ENCODE peak calls at places on chromosomes 1 and 21, in six cellular contexts. One of them, this sample, is unnamed.

GRCh38 chr1:229378586-229379442 is 36.0 kb upstream of the CCSAP start:
- DNase-seq in tibial nerve: no peak
- DNase-seq in thyroid gland: no peak
- DNase-seq in fibroblast of lung: peak
- DNase-seq in psoas muscle: no peak
- DNase-seq in CD8-positive, alpha-beta T cell: no peak
- DNase-seq in this sample: no peak

GRCh38 chr1:151251656-151252470 is 2.7 kb upstream of the PSMD4 start:
- DNase-seq in tibial nerve: peak
- DNase-seq in thyroid gland: peak
- DNase-seq in fibroblast of lung: peak
- DNase-seq in psoas muscle: peak
- DNase-seq in CD8-positive, alpha-beta T cell: peak
- DNase-seq in this sample: peak

GRCh38 chr1:56409112-56409691 is 170.2 kb downstream of the PLPP3 start:
- DNase-seq in tibial nerve: no peak
- DNase-seq in thyroid gland: no peak
- DNase-seq in fibroblast of lung: no peak
- DNase-seq in psoas muscle: peak
- DNase-seq in CD8-positive, alpha-beta T cell: no peak
- DNase-seq in this sample: peak

GRCh38 chr1:31913968-31914367 is 24.2 kb downstream of the PTP4A2 start:
- DNase-seq in tibial nerve: no peak
- DNase-seq in thyroid gland: no peak
- DNase-seq in fibroblast of lung: no peak
- DNase-seq in psoas muscle: no peak
- DNase-seq in CD8-positive, alpha-beta T cell: no peak
- DNase-seq in this sample: no peak

GRCh38 chr1:240219104-240219503 is 127.4 kb downstream of the FMN2 start:
- DNase-seq in tibial nerve: no peak
- DNase-seq in thyroid gland: no peak
- DNase-seq in fibroblast of lung: no peak
- DNase-seq in psoas muscle: no peak
- DNase-seq in CD8-positive, alpha-beta T cell: no peak
- DNase-seq in this sample: no peak

GRCh38 chr1:76264642-76265041 is 190.1 kb downstream of the ST6GALNAC3 start:
- DNase-seq in tibial nerve: no peak
- DNase-seq in thyroid gland: no peak
- DNase-seq in fibroblast of lung: no peak
- DNase-seq in psoas muscle: no peak
- DNase-seq in CD8-positive, alpha-beta T cell: no peak
- DNase-seq in this sample: no peak

GRCh38 chr1:235648954-235649721 is 446 bp downstream of the GNG4 start:
- DNase-seq in tibial nerve: no peak
- DNase-seq in thyroid gland: peak
- DNase-seq in fibroblast of lung: peak
- DNase-seq in psoas muscle: no peak
- DNase-seq in CD8-positive, alpha-beta T cell: peak
- DNase-seq in this sample: peak

GRCh38 chr1:912740-913301 is 10.9 kb upstream of the SAMD11 start:
- DNase-seq in tibial nerve: no peak
- DNase-seq in thyroid gland: peak
- DNase-seq in fibroblast of lung: peak
- DNase-seq in psoas muscle: peak
- DNase-seq in CD8-positive, alpha-beta T cell: no peak
- DNase-seq in this sample: no peak

GRCh38 chr1:23133587-23133986 is 35.1 kb downstream of the LUZP1 start:
- DNase-seq in tibial nerve: no peak
- DNase-seq in thyroid gland: no peak
- DNase-seq in fibroblast of lung: no peak
- DNase-seq in psoas muscle: no peak
- DNase-seq in CD8-positive, alpha-beta T cell: no peak
- DNase-seq in this sample: no peak

GRCh38 chr1:154411525-154411924 is 6.4 kb downstream of the IL6R start:
- DNase-seq in tibial nerve: no peak
- DNase-seq in thyroid gland: no peak
- DNase-seq in fibroblast of lung: no peak
- DNase-seq in psoas muscle: no peak
- DNase-seq in CD8-positive, alpha-beta T cell: no peak
- DNase-seq in this sample: no peak

GRCh38 chr1:205493241-205494085 is 11.0 kb upstream of the CDK18 start:
- DNase-seq in tibial nerve: no peak
- DNase-seq in thyroid gland: no peak
- DNase-seq in fibroblast of lung: peak
- DNase-seq in psoas muscle: no peak
- DNase-seq in CD8-positive, alpha-beta T cell: no peak
- DNase-seq in this sample: peak

GRCh38 chr1:175537571-175537970 is 205.8 kb downstream of the TNR start:
- DNase-seq in tibial nerve: no peak
- DNase-seq in thyroid gland: no peak
- DNase-seq in fibroblast of lung: no peak
- DNase-seq in psoas muscle: no peak
- DNase-seq in CD8-positive, alpha-beta T cell: no peak
- DNase-seq in this sample: no peak

GRCh38 chr21:35611752-35612151 is 448.6 kb downstream of the SETD4 start:
- DNase-seq in tibial nerve: no peak
- DNase-seq in thyroid gland: no peak
- DNase-seq in fibroblast of lung: peak
- DNase-seq in psoas muscle: no peak
- DNase-seq in CD8-positive, alpha-beta T cell: no peak
- DNase-seq in this sample: no peak

GRCh38 chr1:240189386-240189989 is 97.8 kb downstream of the FMN2 start:
- DNase-seq in tibial nerve: no peak
- DNase-seq in thyroid gland: peak
- DNase-seq in fibroblast of lung: peak
- DNase-seq in psoas muscle: no peak
- DNase-seq in CD8-positive, alpha-beta T cell: peak
- DNase-seq in this sample: no peak

GRCh38 chr1:10025354-10025753 is 7.4 kb upstream of the UBE4B start:
- DNase-seq in tibial nerve: no peak
- DNase-seq in thyroid gland: no peak
- DNase-seq in fibroblast of lung: no peak
- DNase-seq in psoas muscle: no peak
- DNase-seq in CD8-positive, alpha-beta T cell: no peak
- DNase-seq in this sample: no peak

GRCh38 chr21:38254970-38255369 is 1.8 kb upstream of the KCNJ15 start:
- DNase-seq in tibial nerve: no peak
- DNase-seq in thyroid gland: no peak
- DNase-seq in fibroblast of lung: no peak
- DNase-seq in psoas muscle: no peak
- DNase-seq in CD8-positive, alpha-beta T cell: no peak
- DNase-seq in this sample: peak

GRCh38 chr21:41777934-41778815 is 11.3 kb upstream of the RIPK4 start:
- DNase-seq in tibial nerve: peak
- DNase-seq in thyroid gland: peak
- DNase-seq in fibroblast of lung: peak
- DNase-seq in psoas muscle: peak
- DNase-seq in CD8-positive, alpha-beta T cell: no peak
- DNase-seq in this sample: peak

GRCh38 chr1:32014199-32014936 is 700 bp downstream of the KHDRBS1 start:
- DNase-seq in tibial nerve: peak
- DNase-seq in thyroid gland: peak
- DNase-seq in fibroblast of lung: peak
- DNase-seq in psoas muscle: peak
- DNase-seq in CD8-positive, alpha-beta T cell: no peak
- DNase-seq in this sample: peak

GRCh38 chr1:153775432-153776311 is 465 bp downstream of the SLC27A3 start:
- DNase-seq in tibial nerve: peak
- DNase-seq in thyroid gland: peak
- DNase-seq in fibroblast of lung: peak
- DNase-seq in psoas muscle: peak
- DNase-seq in CD8-positive, alpha-beta T cell: peak
- DNase-seq in this sample: peak

GRCh38 chr1:17119744-17120482 is 662 bp upstream of the PADI2 start:
- DNase-seq in tibial nerve: no peak
- DNase-seq in thyroid gland: no peak
- DNase-seq in fibroblast of lung: no peak
- DNase-seq in psoas muscle: no peak
- DNase-seq in CD8-positive, alpha-beta T cell: no peak
- DNase-seq in this sample: no peak

GRCh38 chr1:17118268-17118667 is 983 bp downstream of the PADI2 start:
- DNase-seq in tibial nerve: no peak
- DNase-seq in thyroid gland: no peak
- DNase-seq in fibroblast of lung: no peak
- DNase-seq in psoas muscle: peak
- DNase-seq in CD8-positive, alpha-beta T cell: no peak
- DNase-seq in this sample: no peak

GRCh38 chr1:17120483-17120882 is 1.2 kb upstream of the PADI2 start:
- DNase-seq in tibial nerve: no peak
- DNase-seq in thyroid gland: no peak
- DNase-seq in fibroblast of lung: no peak
- DNase-seq in psoas muscle: no peak
- DNase-seq in CD8-positive, alpha-beta T cell: no peak
- DNase-seq in this sample: no peak

GRCh38 chr1:17118706-17119075 is 560 bp downstream of the PADI2 start:
- DNase-seq in tibial nerve: no peak
- DNase-seq in thyroid gland: no peak
- DNase-seq in fibroblast of lung: no peak
- DNase-seq in psoas muscle: peak
- DNase-seq in CD8-positive, alpha-beta T cell: no peak
- DNase-seq in this sample: no peak

GRCh38 chr1:17119076-17119743 is at the start of gene PADI2:
- DNase-seq in tibial nerve: no peak
- DNase-seq in thyroid gland: peak
- DNase-seq in fibroblast of lung: peak
- DNase-seq in psoas muscle: peak
- DNase-seq in CD8-positive, alpha-beta T cell: peak
- DNase-seq in this sample: peak
- H3K27ac ChIP-seq in tibial nerve: peak
- H3K27ac ChIP-seq in thyroid gland: no peak
- H3K27ac ChIP-seq in fibroblast of lung: no peak
- H3K27ac ChIP-seq in psoas muscle: peak
- H3K27ac ChIP-seq in CD8-positive, alpha-beta T cell: no peak
- H3K27ac ChIP-seq in this sample: no peak

GRCh38 chr21:33734818-33735217 is 92.5 kb downstream of the ITSN1 start:
- DNase-seq in tibial nerve: no peak
- DNase-seq in thyroid gland: no peak
- DNase-seq in fibroblast of lung: no peak
- DNase-seq in psoas muscle: no peak
- DNase-seq in CD8-positive, alpha-beta T cell: no peak
- DNase-seq in this sample: no peak
- H3K4me3 ChIP-seq in tibial nerve: no peak
- H3K4me3 ChIP-seq in thyroid gland: no peak
- H3K4me3 ChIP-seq in fibroblast of lung: no peak
- H3K4me3 ChIP-seq in psoas muscle: no peak
- H3K4me3 ChIP-seq in CD8-positive, alpha-beta T cell: no peak
- H3K4me3 ChIP-seq in this sample: no peak

GRCh38 chr1:45340816-45341215 is 576 bp upstream of the MUTYH start:
- DNase-seq in tibial nerve: no peak
- DNase-seq in thyroid gland: no peak
- DNase-seq in fibroblast of lung: no peak
- DNase-seq in psoas muscle: no peak
- DNase-seq in CD8-positive, alpha-beta T cell: no peak
- DNase-seq in this sample: no peak
- H3K27ac ChIP-seq in tibial nerve: peak
- H3K27ac ChIP-seq in thyroid gland: no peak
- H3K27ac ChIP-seq in fibroblast of lung: peak
- H3K27ac ChIP-seq in psoas muscle: peak
- H3K27ac ChIP-seq in CD8-positive, alpha-beta T cell: peak
- H3K27ac ChIP-seq in this sample: peak

DNA sequence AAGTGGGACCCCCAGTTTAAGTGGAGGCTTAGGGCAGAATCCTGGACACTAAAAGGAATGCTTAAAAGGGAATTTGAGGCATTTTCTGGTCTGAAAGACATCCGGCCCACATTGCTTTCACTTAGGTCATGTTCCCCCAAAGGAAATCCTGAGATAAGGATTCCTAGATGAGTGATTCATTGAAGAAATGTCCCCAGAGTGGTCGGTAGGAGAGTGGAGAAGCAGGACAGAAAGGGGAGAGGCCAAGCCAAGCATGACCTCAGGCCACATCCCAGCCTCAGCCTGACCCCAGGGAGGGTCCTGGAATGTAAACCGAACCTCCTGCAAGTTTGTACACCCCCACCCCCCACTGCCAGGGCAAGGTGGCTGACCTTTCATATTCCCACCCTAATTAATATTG is 16.6 kb downstream of the HIVEP3 start:
- DNase-seq in tibial nerve: no peak
- DNase-seq in thyroid gland: no peak
- DNase-seq in fibroblast of lung: peak
- DNase-seq in psoas muscle: no peak
- DNase-seq in CD8-positive, alpha-beta T cell: no peak
- DNase-seq in this sample: no peak
- H3K4me3 ChIP-seq in tibial nerve: no peak
- H3K4me3 ChIP-seq in thyroid gland: no peak
- H3K4me3 ChIP-seq in fibroblast of lung: no peak
- H3K4me3 ChIP-seq in psoas muscle: no peak
- H3K4me3 ChIP-seq in CD8-positive, alpha-beta T cell: no peak
- H3K4me3 ChIP-seq in this sample: no peak

GRCh38 chr1:113784104-113784779 is 25.0 kb upstream of the PHTF1 start:
- DNase-seq in tibial nerve: no peak
- DNase-seq in thyroid gland: no peak
- DNase-seq in fibroblast of lung: peak
- DNase-seq in psoas muscle: no peak
- DNase-seq in CD8-positive, alpha-beta T cell: no peak
- DNase-seq in this sample: no peak

GRCh38 chr1:113786055-113786454 is 26.2 kb downstream of the RSBN1 start:
- DNase-seq in tibial nerve: no peak
- DNase-seq in thyroid gland: no peak
- DNase-seq in fibroblast of lung: peak
- DNase-seq in psoas muscle: no peak
- DNase-seq in CD8-positive, alpha-beta T cell: no peak
- DNase-seq in this sample: no peak

GRCh38 chr1:113780363-113781146 is 21.3 kb upstream of the PHTF1 start:
- DNase-seq in tibial nerve: no peak
- DNase-seq in thyroid gland: no peak
- DNase-seq in fibroblast of lung: no peak
- DNase-seq in psoas muscle: no peak
- DNase-seq in CD8-positive, alpha-beta T cell: no peak
- DNase-seq in this sample: no peak

GRCh38 chr1:113782451-113782850 is 23.2 kb upstream of the PHTF1 start:
- DNase-seq in tibial nerve: no peak
- DNase-seq in thyroid gland: no peak
- DNase-seq in fibroblast of lung: no peak
- DNase-seq in psoas muscle: no peak
- DNase-seq in CD8-positive, alpha-beta T cell: no peak
- DNase-seq in this sample: no peak

DNA sequence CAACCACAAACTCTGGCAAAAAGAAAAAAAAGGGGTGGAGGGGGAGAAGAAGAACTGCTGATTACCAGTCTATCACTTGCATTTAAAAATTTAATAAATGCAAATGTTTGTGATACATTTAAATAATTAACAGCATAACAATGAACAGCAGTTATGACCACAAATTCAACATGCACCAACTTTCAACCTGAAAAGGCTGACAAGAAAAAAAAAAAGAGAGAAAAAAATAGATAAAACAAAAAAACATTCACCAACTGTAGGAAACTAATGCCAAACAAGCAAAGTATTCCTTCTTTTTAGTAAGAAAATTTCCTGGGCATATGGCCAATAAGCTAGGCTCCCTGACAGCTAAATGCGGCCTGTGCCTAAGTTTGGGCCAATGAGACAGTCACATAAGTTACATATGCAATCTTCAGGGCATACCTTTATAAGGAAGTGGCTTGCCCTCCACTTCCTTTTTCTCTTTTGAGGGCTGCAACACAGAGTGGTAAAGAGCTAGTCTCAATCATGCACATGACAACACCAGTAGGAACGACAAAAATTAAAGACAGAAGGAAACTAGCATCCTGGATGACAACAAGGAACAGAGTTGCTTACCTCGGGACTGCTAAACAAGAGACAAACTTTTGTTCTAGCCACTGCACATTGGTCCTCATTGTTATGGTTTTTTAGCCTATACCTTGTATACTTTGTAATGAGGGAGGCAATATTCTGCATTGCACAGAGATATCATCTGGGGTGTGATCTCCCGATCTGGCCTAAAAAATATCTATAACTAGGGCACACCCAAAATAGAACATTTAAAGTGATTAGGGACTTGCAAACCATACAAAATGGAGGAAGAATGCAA is 24.2 kb upstream of the PHTF1 start:
- DNase-seq in tibial nerve: no peak
- DNase-seq in thyroid gland: peak
- DNase-seq in fibroblast of lung: peak
- DNase-seq in psoas muscle: no peak
- DNase-seq in CD8-positive, alpha-beta T cell: peak
- DNase-seq in this sample: no peak
- H3K27ac ChIP-seq in tibial nerve: peak
- H3K27ac ChIP-seq in thyroid gland: no peak
- H3K27ac ChIP-seq in fibroblast of lung: no peak
- H3K27ac ChIP-seq in psoas muscle: peak
- H3K27ac ChIP-seq in CD8-positive, alpha-beta T cell: peak
- H3K27ac ChIP-seq in this sample: peak